ENCODE peak calls at places on chromosomes 4 and X, in four cellular contexts. J is right lobe of liver, B is HCT116, G is activated B cell treated with CpG ODN at 0.5 μM for 24 hours. F is an unnamed sample.

GRCh38 chrX:151977009-151977408 is 2.5 kb upstream of the GABRE start:
- DNase-seq in G (no peak), J (no peak), B (no peak), F (no peak)

GRCh38 chr4:105807496-105807895 is 87.8 kb upstream of the NPNT start:
- DNase-seq in G (no peak), B (no peak), J (no peak), F (no peak)

GRCh38 chrX:21885568-21885967 is 29.8 kb downstream of the YY2 start:
- DNase-seq in B (no peak), J (no peak), G (no peak), F (no peak)

GRCh38 chrX:33357606-33358005 is 146.3 kb upstream of the DMD start:
- DNase-seq in G (no peak), B (no peak), J (no peak), F (no peak)

GRCh38 chr4:113290666-113291065 is 241.2 kb downstream of the ANK2 start:
- DNase-seq in B (no peak), G (no peak), J (no peak), F (no peak)

GRCh38 chr4:75605928-75606327 is 24.4 kb downstream of the CDKL2 start:
- DNase-seq in B (no peak), J (no peak), G (no peak), F (no peak)

GRCh38 chrX:111352424-111352823 is 59.6 kb downstream of the DCX start:
- DNase-seq in B (no peak), G (no peak), J (peak), F (no peak)

GRCh38 chr4:152536545-152537182 is 772 bp upstream of the FBXW7 start:
- DNase-seq in B (peak), J (no peak), G (no peak), F (no peak)

GRCh38 chr4:123564758-123565346 is 168.3 kb downstream of the SPRY1 start:
- DNase-seq in B (peak), G (no peak), J (no peak), F (no peak)

GRCh38 chr4:38634047-38634759 is 29.8 kb upstream of the KLF3 start:
- DNase-seq in J (no peak), G (no peak), B (no peak), F (no peak)

GRCh38 chrX:16628954-16629595 is 20.9 kb upstream of the S100G start:
- DNase-seq in B (no peak), J (no peak), G (no peak), F (no peak)

GRCh38 chr4:1619151-1619672 is 64.9 kb downstream of the FAM53A start:
- DNase-seq in J (no peak), B (no peak), G (no peak), F (no peak)

GRCh38 chr4:147733614-147734344 is 1.9 kb downstream of the ARHGAP10 start:
- DNase-seq in J (no peak), B (no peak), G (no peak), F (no peak)

GRCh38 chr4:108272566-108272965 is 103.8 kb upstream of the LEF1 start:
- DNase-seq in G (no peak), J (no peak), B (no peak), F (no peak)

GRCh38 chr4:74873545-74874295 is 59.2 kb upstream of the PARM1 start:
- DNase-seq in B (no peak), J (no peak), G (no peak), F (no peak)

GRCh38 chr4:156576946-156577345 is 394.7 kb downstream of the PDGFC start:
- DNase-seq in B (no peak), J (no peak), G (no peak), F (no peak)

GRCh38 chr4:60780874-60781273 is 419.3 kb upstream of the ADGRL3 start:
- DNase-seq in J (no peak), B (no peak), G (no peak), F (no peak)

GRCh38 chrX:44439242-44439641 is 95.8 kb upstream of the EFHC2 start:
- DNase-seq in J (no peak), B (no peak), G (no peak), F (no peak)

GRCh38 chrX:3119376-3119775 is 78.1 kb downstream of the ARSF start:
- DNase-seq in J (no peak), B (no peak), G (no peak), F (no peak)

GRCh38 chrX:11870789-11871188 is 112.8 kb downstream of the MSL3 start:
- DNase-seq in G (no peak), J (no peak), B (no peak), F (no peak)

GRCh38 chr4:7157140-7157488 is 35.2 kb upstream of the SORCS2 start:
- DNase-seq in G (no peak), J (no peak), B (no peak), F (no peak)

GRCh38 chr4:185915271-185915670 is 103.3 kb upstream of the SORBS2 start:
- DNase-seq in G (no peak), B (no peak), J (no peak), F (no peak)

GRCh38 chr4:123833156-123833555 is 436.6 kb downstream of the SPRY1 start:
- DNase-seq in J (no peak), G (no peak), B (no peak), F (no peak)

GRCh38 chrX:40326186-40326965 is 228.6 kb upstream of the BCOR start:
- DNase-seq in J (no peak), G (no peak), B (no peak), F (no peak)

GRCh38 chr4:8545439-8545765 is 34.8 kb upstream of the GPR78 start:
- DNase-seq in G (no peak), J (no peak), B (no peak), F (no peak)

GRCh38 chr4:83320548-83320947 is 14.1 kb downstream of the HPSE start:
- DNase-seq in B (no peak), G (no peak), J (peak), F (no peak)

GRCh38 chrX:153499876-153500275 is 5.1 kb downstream of the BGN start:
- DNase-seq in G (no peak), B (no peak), J (no peak), F (no peak)

GRCh38 chrX:154123241-154124219 is 20.5 kb upstream of the OPN1LW start:
- DNase-seq in G (no peak), B (no peak), J (peak), F (no peak)

GRCh38 chr4:189940178-189941004 is at the start of gene FRG1:
- DNase-seq in B (peak), G (peak), J (peak), F (peak)

GRCh38 chr4:40719008-40719623 is 30.6 kb upstream of the NSUN7 start:
- DNase-seq in G (no peak), B (peak), J (no peak), F (no peak)
- TF ChIP-seq CTCF in G (no peak), B (peak), J (peak), F (no peak)

DNA sequence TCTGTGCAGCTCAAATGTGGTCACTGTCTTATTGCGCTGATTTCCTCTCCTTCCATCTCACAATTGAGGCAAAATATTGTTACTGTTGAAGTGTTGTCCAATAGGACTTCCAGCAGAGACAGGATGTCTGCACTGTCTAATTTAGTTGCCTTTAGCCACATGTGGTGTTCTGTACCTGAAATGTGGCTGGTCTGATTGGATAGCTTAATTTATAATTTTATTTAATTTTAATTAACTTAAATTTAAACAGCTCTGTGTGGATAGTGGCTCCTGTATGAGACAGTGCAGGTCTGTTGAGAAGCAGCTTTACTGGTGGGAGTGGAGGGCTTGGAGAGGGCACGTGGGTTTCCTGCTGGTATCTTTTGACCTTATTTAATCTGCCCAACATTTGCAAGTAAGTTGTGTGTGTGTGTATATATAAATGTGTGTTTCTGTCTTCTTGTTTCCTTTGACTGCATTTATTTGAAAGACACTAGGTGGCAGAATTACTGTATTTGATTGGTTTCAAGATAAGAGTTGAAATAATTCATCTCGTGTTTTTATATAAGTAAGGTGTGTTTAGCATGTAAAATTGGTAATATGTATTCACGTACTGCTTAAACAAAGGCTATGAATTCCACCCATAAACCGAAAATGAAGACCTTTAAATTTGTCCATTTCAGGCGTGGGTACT is 55.3 kb upstream of the MSANTD1 start:
- DNase-seq in J (no peak), B (peak), G (no peak), F (no peak)
- TF ChIP-seq CTCF in J (peak), B (peak), G (no peak), F (no peak)

DNA sequence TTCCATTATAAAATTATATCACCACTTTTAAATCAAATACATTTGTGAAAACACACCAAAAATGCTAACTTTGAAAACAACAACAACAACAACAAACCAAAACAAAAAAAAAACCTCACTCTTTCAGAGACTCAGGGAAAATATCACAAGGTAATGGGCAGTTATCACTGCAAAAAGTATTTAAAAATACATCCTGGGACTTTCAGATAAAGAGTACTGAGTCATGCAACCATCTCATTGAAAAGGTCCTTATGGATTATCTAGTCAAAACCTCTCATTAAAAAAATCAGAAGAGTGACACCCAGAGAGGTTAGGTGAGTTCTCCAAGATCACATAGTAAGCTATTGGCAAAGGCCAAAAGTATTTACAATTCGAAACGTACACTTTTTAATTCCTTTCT is 9.5 kb downstream of the STX18 start:
- DNase-seq in J (no peak), B (no peak), G (no peak), F (no peak)
- TF ChIP-seq CTCF in J (no peak), B (no peak), G (no peak), F (no peak)

GRCh38 chrX:38008658-38009057 is 2.3 kb downstream of the SYTL5 start:
- DNase-seq in J (no peak), G (no peak), B (no peak), F (no peak)
- TF ChIP-seq CTCF in J (no peak), G (no peak), B (no peak), F (no peak)

GRCh38 chr4:140427919-140428471 is 547 bp upstream of the CLGN start:
- DNase-seq in B (peak), J (no peak), G (no peak), F (no peak)
- TF ChIP-seq CTCF in B (no peak), J (no peak), G (no peak), F (no peak)

DNA sequence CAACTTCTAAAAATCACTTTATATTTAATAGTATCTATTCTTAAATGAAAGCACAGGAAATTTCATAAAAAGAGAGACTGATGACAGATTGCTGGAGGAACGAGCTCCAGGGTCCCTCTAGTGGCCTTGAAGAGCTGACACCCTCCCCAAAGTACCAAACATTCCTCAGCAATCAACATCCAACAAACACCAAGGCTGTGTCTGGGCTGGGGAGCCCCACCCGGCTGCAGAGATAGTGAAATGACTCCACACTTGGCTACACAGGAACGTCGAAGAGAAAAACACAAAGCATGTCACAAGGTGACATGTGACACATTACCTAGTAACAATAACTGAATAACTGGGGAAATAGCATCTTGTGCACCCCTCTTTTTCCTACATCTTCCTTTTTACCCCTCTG is 45.6 kb downstream of the SLC39A8 start:
- DNase-seq in J (no peak), G (no peak), B (peak), F (no peak)
- TF ChIP-seq CTCF in J (peak), G (no peak), B (peak), F (peak)

DNA sequence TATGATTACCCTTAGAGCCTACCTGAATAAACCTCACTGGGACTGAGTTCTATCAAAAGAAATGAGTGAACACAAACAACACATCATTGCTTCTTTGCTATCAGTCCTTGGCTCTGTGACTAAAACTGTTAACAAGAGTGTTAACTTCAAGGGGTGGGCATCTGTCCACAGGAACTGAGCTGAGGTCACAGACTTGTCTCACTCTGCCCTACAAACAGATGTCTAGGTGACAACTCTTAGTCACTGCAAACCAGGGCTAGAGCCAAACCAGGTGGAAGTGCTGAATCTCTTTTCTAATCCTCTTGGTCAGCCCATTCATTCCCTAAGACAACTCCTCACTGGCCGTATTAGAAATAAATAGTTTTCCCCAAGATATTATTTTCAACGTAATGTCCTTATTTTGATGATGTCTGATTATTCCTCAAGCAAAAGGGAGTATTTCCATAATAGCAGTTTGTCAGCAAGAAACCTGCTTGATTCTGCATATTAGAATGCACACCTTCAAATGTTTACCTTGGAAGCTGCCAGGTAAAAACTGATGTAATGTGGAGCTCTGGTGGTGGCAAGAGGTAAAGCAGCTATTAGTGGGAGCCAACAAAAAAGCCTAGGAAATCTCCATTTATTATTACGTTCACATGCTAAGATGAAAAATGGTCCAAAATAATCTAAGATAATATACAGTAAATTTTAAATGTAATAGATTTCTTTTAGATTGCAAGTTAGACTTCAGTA is 4.0 kb downstream of the COL25A1 start:
- DNase-seq in B (peak), G (no peak), J (no peak), F (no peak)
- TF ChIP-seq CTCF in B (peak), G (no peak), J (peak), F (peak)

GRCh38 chrX:130770615-130771014 is 132.4 kb downstream of the ENOX2 start:
- DNase-seq in B (peak), J (no peak), G (no peak), F (no peak)

GRCh38 chrX:130772313-130773140 is 130.5 kb downstream of the ENOX2 start:
- DNase-seq in J (no peak), B (no peak), G (no peak), F (no peak)

GRCh38 chrX:130771230-130771629 is 131.8 kb downstream of the ENOX2 start:
- DNase-seq in J (no peak), G (no peak), B (no peak), F (no peak)

GRCh38 chrX:130771648-130772312 is 131.2 kb downstream of the ENOX2 start:
- DNase-seq in J (no peak), G (no peak), B (no peak), F (no peak)

DNA sequence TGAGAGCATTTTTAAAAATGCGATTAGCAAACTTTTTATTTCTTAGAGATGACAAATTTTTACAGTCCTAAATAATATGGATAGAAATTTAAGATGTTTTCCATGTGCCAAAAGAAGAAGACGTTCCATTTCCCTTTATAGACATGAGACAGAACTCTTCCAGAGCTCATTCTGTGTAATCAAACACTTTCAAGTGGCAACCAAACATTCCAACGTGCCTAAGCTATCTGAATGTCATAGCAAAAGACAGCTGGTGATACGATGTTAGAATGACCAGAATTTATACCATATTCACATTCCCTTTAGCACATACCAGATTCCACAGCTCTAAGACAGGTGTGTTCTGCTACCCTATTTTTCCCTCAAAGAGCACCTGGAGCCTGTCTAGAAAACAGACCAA is 133.2 kb downstream of the ENOX2 start:
- DNase-seq in G (no peak), B (no peak), J (no peak), F (no peak)
- TF ChIP-seq CTCF in G (no peak), B (no peak), J (no peak), F (no peak)

DNA sequence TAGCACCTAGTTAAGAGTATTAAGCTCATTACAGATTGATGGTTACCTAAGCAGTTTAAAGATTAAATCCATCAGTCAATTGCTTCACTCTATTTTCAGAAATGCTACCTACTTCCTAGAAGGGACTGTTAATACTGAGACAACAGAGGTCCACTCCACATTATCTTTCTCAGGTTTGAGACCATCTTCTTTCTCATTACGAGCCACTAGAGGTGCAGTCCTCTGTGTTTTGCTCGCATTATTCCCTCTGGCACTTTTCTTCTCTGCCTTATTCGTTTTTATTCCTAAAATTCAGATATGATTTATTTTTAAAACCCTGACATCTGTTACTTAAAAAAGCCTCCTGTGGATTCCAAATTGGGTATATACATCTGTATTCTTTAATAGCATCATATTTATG is 459.1 kb downstream of the FSTL5 start:
- DNase-seq in G (no peak), B (no peak), J (no peak), F (no peak)
- TF ChIP-seq CTCF in G (no peak), B (no peak), J (no peak), F (no peak)

GRCh38 chrX:15471016-15471415 is 22.1 kb downstream of the PIR start:
- DNase-seq in J (peak), G (no peak), B (peak), F (peak)

GRCh38 chrX:15465896-15466651 is 27.1 kb downstream of the PIR start:
- DNase-seq in J (no peak), G (no peak), B (no peak), F (no peak)

GRCh38 chrX:15469613-15470012 is 23.5 kb downstream of the PIR start:
- DNase-seq in B (no peak), G (no peak), J (no peak), F (no peak)

GRCh38 chrX:15465347-15465746 is 27.8 kb downstream of the PIR start:
- DNase-seq in B (no peak), G (no peak), J (no peak), F (no peak)

GRCh38 chrX:15468036-15468435 is 25.1 kb downstream of the PIR start:
- DNase-seq in J (no peak), G (no peak), B (no peak), F (no peak)
- TF ChIP-seq CTCF in J (peak), G (no peak), B (peak), F (peak)

F was measured in mesothelial cell of epicardium.